ENCODE peak calls at places on chromosomes 4 and X, in five cellular contexts. M is GM03348, D is GM20000, X is renal cortical epithelial cell, V is bronchial epithelial cell. Z is an unnamed sample.

GRCh38 chrX:29690061-29690460 is 525.3 kb upstream of the MAGEB2 start:
- DNase-seq in D (no peak), M (peak; percentile 41), V (no peak), X (peak; percentile 1), Z (no peak)

GRCh38 chr4:129453524-129453923 is 357.6 kb downstream of the C4orf33 start:
- DNase-seq in V (no peak), D (no peak), M (no peak), X (no peak), Z (no peak)

GRCh38 chr4:147233-147632 is 22.9 kb downstream of the ZNF718 start:
- DNase-seq in M (no peak), X (no peak), D (no peak), V (no peak), Z (no peak)

GRCh38 chr4:52869656-52870055 is 7.5 kb downstream of the RASL11B start:
- DNase-seq in X (no peak), M (peak; percentile 16), V (no peak), D (no peak), Z (no peak)

GRCh38 chrX:129310000-129310399 is 213.3 kb downstream of the SMARCA1 start:
- DNase-seq in X (no peak), V (no peak), M (no peak), D (no peak), Z (no peak)

GRCh38 chrX:104662694-104663093 is 96.7 kb downstream of the IL1RAPL2 start:
- DNase-seq in M (no peak), D (no peak), V (no peak), X (peak; percentile 51), Z (no peak)

GRCh38 chr4:145937021-145937861 is 1.4 kb downstream of the ZNF827 start:
- DNase-seq in V (no peak), D (peak; percentile 75), M (peak; percentile 81), X (peak; percentile 19), Z (peak; percentile 78)

GRCh38 chr4:1347410-1347864 is 429 bp downstream of the UVSSA start:
- DNase-seq in V (peak; percentile 44), X (peak; percentile 51), M (peak; percentile 94), D (peak; percentile 82), Z (peak; percentile 89)

GRCh38 chr4:111755571-111755970 is 389.7 kb upstream of the FAM241A start:
- DNase-seq in D (no peak), X (no peak), M (no peak), V (no peak), Z (no peak)

GRCh38 chrX:48683411-48683982 is at the start of gene WAS:
- DNase-seq in D (peak; percentile 78), V (no peak), X (no peak), M (no peak), Z (no peak)

GRCh38 chr4:8046925-8047541 is 107.4 kb upstream of the AFAP1 start:
- DNase-seq in M (no peak), V (no peak), D (no peak), X (no peak), Z (no peak)

GRCh38 chr4:162565730-162566129 is 401.9 kb upstream of the FSTL5 start:
- DNase-seq in V (no peak), D (no peak), M (no peak), X (no peak), Z (no peak)

GRCh38 chr4:73735231-73735630 is 5.1 kb upstream of the CXCL8 start:
- DNase-seq in X (peak; percentile 22), M (peak; percentile 50), V (peak; percentile 63), D (peak; percentile 40), Z (peak; percentile 47)

GRCh38 chr4:159015862-159016261 is 87.0 kb upstream of the RAPGEF2 start:
- DNase-seq in D (no peak), M (peak; percentile 19), V (no peak), X (no peak), Z (peak; percentile 44)

Z was measured in foreskin fibroblast.